ENCODE peak calls at places on chromosomes 6 and 20, in five cellular contexts. R is CD8-positive, alpha-beta memory T cell; D is body of pancreas; Y is small intestine; N is aorta. P is an unnamed sample.

GRCh38 chr6:153553627-153554026 is 422.5 kb upstream of the RGS17 start:
- DNase-seq in R (no peak), D (no peak), Y (peak), N (no peak), P (peak)

GRCh38 chr6:33306356-33306755 is 7.5 kb downstream of the TAPBP start:
- DNase-seq in R (no peak), D (no peak), Y (no peak), N (no peak), P (no peak)

GRCh38 chr6:15264902-15265761 is 19.3 kb downstream of the JARID2 start:
- DNase-seq in R (no peak), D (no peak), Y (no peak), N (no peak), P (no peak)

GRCh38 chr6:124334359-124334758 is 530.7 kb downstream of the NKAIN2 start:
- DNase-seq in R (no peak), D (no peak), Y (no peak), N (no peak), P (no peak)

GRCh38 chr20:4445331-4445730 is 276.4 kb upstream of the PRND start:
- DNase-seq in R (no peak), D (no peak), Y (no peak), N (no peak), P (no peak)

GRCh38 chr6:117776441-117776840 is 101.2 kb downstream of the NUS1 start:
- DNase-seq in R (no peak), D (no peak), Y (no peak), N (no peak), P (no peak)

GRCh38 chr6:30683980-30684338 is 2.5 kb downstream of the PPP1R18 start:
- DNase-seq in R (peak), D (no peak), Y (no peak), N (no peak), P (no peak)

GRCh38 chr6:128508588-128509296 is 11.7 kb downstream of the PTPRK start:
- DNase-seq in R (no peak), D (no peak), Y (peak), N (no peak), P (no peak)

GRCh38 chr20:50425076-50425475 is 85.1 kb upstream of the PTPN1 start:
- DNase-seq in R (no peak), D (no peak), Y (no peak), N (no peak), P (no peak)

GRCh38 chr6:141326426-141326825 is 806.3 kb upstream of the GJE1 start:
- DNase-seq in R (peak), D (no peak), Y (peak), N (no peak), P (no peak)

GRCh38 chr6:45434401-45434741 is 56.6 kb upstream of the SUPT3H start:
- DNase-seq in R (no peak), D (no peak), Y (no peak), N (no peak), P (no peak)

GRCh38 chr6:13422601-13423247 is 64.7 kb downstream of the GFOD1 start:
- DNase-seq in R (no peak), D (no peak), Y (no peak), N (no peak), P (no peak)

GRCh38 chr20:6055161-6055783 is 1.4 kb upstream of the LRRN4 start:
- DNase-seq in R (no peak), D (no peak), Y (no peak), N (no peak), P (no peak)

GRCh38 chr6:142675925-142676324 is 269.1 kb downstream of the HIVEP2 start:
- DNase-seq in R (no peak), D (no peak), Y (no peak), N (no peak), P (no peak)

GRCh38 chr6:158242071-158242606 is 70.1 kb upstream of the TULP4 start:
- DNase-seq in R (no peak), D (no peak), Y (no peak), N (no peak), P (no peak)

GRCh38 chr6:9025796-9026195 is 590.5 kb upstream of the SLC35B3 start:
- DNase-seq in R (no peak), D (no peak), Y (no peak), N (no peak), P (no peak)

GRCh38 chr20:40663991-40664880 is 24.8 kb downstream of the MAFB start:
- DNase-seq in R (no peak), D (peak), Y (no peak), N (no peak), P (no peak)

DNA sequence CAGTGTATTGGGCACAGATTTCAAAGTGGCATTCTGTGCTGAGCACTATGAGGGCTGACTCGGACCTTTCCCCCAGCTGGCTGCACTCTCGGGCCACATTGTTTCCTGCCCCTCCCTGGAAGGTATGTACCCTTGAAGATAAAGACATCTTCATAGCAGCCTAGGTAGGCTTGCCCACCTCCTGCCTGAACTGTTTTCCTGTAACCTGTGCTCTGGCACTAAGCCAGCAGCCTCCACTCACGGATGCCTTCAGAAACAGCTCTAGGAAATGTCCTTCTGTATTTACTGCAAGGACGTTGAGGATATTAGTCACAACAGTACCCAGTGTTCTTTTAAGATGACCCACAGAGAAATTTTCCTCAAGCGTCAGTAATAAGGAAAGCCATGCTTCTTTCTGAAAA is 43.7 kb downstream of the TTI1 start:
- DNase-seq in R (no peak), D (peak), Y (peak), N (no peak), P (no peak)
- H3K27ac ChIP-seq in R (no peak), D (peak), Y (no peak), N (no peak), P (peak)

GRCh38 chr20:23361651-23362391 is at the start of gene GZF1:
- DNase-seq in R (peak), D (peak), Y (peak), N (peak), P (peak)

GRCh38 chr20:23362392-23363256 is 642 bp downstream of the GZF1 start:
- DNase-seq in R (no peak), D (peak), Y (peak), N (peak), P (no peak)

GRCh38 chr20:23365390-23366165 is 3.6 kb downstream of the GZF1 start:
- DNase-seq in R (no peak), D (no peak), Y (no peak), N (no peak), P (no peak)

GRCh38 chr20:23361108-23361650 is 803 bp upstream of the GZF1 start:
- DNase-seq in R (no peak), D (peak), Y (peak), N (no peak), P (no peak)

DNA sequence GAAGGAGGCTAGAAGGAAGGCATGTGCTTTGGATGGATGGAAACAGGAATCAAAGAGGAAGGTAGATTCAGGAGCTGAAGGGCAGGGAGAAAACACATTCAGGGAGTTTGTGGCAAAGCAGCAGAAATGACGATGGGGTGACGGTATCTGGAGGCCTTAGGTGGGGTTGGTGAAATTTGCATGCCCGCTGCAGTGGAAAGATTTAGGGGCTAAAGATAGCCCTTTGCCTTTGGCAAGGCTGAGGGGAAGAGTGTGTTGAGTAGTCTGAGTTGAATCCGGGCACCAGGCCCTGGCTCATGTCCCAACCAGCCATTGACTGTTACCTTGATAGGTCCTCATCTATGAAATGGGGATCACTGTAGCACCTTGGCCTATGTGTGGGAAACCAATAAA is 1.3 kb downstream of the GZF1 start:
- DNase-seq in R (no peak), D (no peak), Y (no peak), N (no peak), P (no peak)
- H3K27ac ChIP-seq in R (peak), D (peak), Y (no peak), N (peak), P (no peak)

DNA sequence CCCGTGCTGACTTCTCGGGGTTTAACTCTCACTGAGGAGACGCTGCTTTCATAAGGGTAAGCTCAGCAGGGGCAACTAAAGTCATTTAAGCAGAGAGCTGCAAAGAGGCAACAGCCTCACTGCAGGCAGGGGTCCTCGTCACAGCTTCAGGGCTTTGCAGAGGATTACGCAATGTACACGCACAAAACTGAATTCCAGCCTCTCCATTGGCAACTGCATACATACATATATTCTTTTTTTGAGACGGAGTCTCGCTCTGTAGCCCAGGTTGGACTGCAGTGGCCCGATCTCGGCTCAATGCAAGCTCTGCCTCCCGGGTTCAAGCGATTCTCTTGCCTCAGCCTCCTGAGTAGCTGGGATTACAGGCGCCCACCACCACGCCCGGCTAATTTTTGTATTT is 2.4 kb downstream of the GMEB2 start:
- DNase-seq in R (no peak), D (no peak), Y (no peak), N (peak), P (no peak)
- H3K27ac ChIP-seq in R (no peak), D (no peak), Y (no peak), N (no peak), P (no peak)

DNA sequence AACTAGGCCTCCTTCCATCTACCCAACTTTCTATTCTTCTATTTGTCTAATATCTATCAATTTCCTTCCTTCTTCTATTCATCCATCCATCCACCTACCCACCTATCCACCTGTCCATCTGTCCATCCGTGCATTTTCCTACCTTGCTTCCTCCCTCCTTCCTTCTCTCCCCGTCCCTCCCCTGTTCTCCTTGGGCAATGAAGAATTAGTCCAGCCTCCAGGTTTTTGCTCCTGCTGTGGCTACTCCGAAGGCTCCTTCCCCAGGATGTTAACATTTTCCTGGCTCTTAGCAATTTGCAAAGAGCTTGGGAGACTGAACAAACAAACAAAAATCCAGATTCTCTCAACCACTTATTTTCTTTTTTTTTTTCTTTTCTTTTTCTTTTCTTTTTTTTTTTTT is 81.6 kb downstream of the KCNB1 start:
- DNase-seq in R (no peak), D (no peak), Y (no peak), N (no peak), P (no peak)
- H3K27ac ChIP-seq in R (no peak), D (no peak), Y (no peak), N (peak), P (no peak)

GRCh38 chr20:60060006-60060557 is 101.9 kb downstream of the CDH26 start:
- DNase-seq in R (no peak), D (no peak), Y (no peak), N (peak), P (no peak)
- H3K27ac ChIP-seq in R (no peak), D (no peak), Y (no peak), N (no peak), P (no peak)

GRCh38 chr6:151041686-151042085 is 176.2 kb downstream of the MTHFD1L start:
- DNase-seq in R (no peak), D (no peak), Y (no peak), N (no peak), P (no peak)
- H3K27ac ChIP-seq in R (peak), D (peak), Y (no peak), N (peak), P (no peak)

GRCh38 chr20:44745560-44746366 is at the start of gene KCNK15:
- DNase-seq in R (peak), D (peak), Y (peak), N (peak), P (peak)
- H3K27ac ChIP-seq in R (no peak), D (peak), Y (no peak), N (peak), P (peak)

GRCh38 chr6:106512958-106513480 is 116.3 kb downstream of the RTN4IP1 start:
- DNase-seq in R (no peak), D (no peak), Y (peak), N (no peak), P (no peak)

GRCh38 chr6:106511274-106512047 is 117.8 kb downstream of the RTN4IP1 start:
- DNase-seq in R (peak), D (peak), Y (peak), N (peak), P (peak)

GRCh38 chr6:106513813-106514212 is 115.5 kb downstream of the RTN4IP1 start:
- DNase-seq in R (no peak), D (no peak), Y (no peak), N (no peak), P (no peak)

GRCh38 chr6:106510090-106510970 is 119.0 kb downstream of the RTN4IP1 start:
- DNase-seq in R (peak), D (peak), Y (peak), N (peak), P (peak)

GRCh38 chr6:106512048-106512957 is 117.0 kb downstream of the RTN4IP1 start:
- DNase-seq in R (peak), D (peak), Y (peak), N (peak), P (peak)
- H3K27ac ChIP-seq in R (peak), D (peak), Y (peak), N (no peak), P (no peak)